ENCODE peak calls at places on chromosomes 1 and 21, in seven cellular contexts. H, F, P, B, V, Z and Q are unnamed samples.

GRCh38 chr1:64295566-64295965 is 92.1 kb downstream of the UBE2U start:
- DNase-seq in Z (peak; percentile 15), P (peak; percentile 8), B (no peak), H (no peak), F (no peak), V (peak; percentile 74), Q (no peak)

GRCh38 chr21:41220208-41220733 is 52.3 kb downstream of the BACE2 start:
- DNase-seq in Z (no peak), V (no peak), H (no peak), B (no peak), F (no peak), P (no peak), Q (no peak)

GRCh38 chr1:243471754-243472725 is 216.2 kb downstream of the SDCCAG8 start:
- DNase-seq in V (peak; percentile 68), P (peak; percentile 35), Z (no peak), F (no peak), B (no peak), H (no peak), Q (peak; percentile 35)

GRCh38 chr1:54081306-54082270 is 28.2 kb downstream of the TCEANC2 start:
- DNase-seq in P (peak; percentile 72), V (peak; percentile 42), F (peak; percentile 95), H (peak; percentile 24), B (peak; percentile 64), Z (peak; percentile 77), Q (peak; percentile 89)

GRCh38 chr1:117582341-117582902 is 23.4 kb upstream of the TENT5C start:
- DNase-seq in B (no peak), H (no peak), Z (peak; percentile 8), P (no peak), V (no peak), F (no peak), Q (no peak)

GRCh38 chr1:184143449-184143848 is 91.9 kb downstream of the TSEN15 start:
- DNase-seq in Z (peak; percentile 37), F (peak; percentile 28), P (peak; percentile 13), B (peak; percentile 71), V (no peak), H (no peak), Q (peak; percentile 52)

GRCh38 chr1:101284622-101285218 is 47.9 kb downstream of the S1PR1 start:
- DNase-seq in P (no peak), B (no peak), V (no peak), H (no peak), Z (no peak), F (no peak), Q (no peak)

GRCh38 chr1:232432313-232432712 is 197.6 kb downstream of the SIPA1L2 start:
- DNase-seq in B (peak; percentile 64), H (no peak), F (no peak), V (peak; percentile 40), Z (peak; percentile 37), P (no peak), Q (peak; percentile 65)

GRCh38 chr1:24384251-24385090 is 29.1 kb downstream of the STPG1 start:
- DNase-seq in P (peak; percentile 70), B (peak; percentile 52), Z (peak; percentile 74), V (peak; percentile 79), F (no peak), H (no peak), Q (peak; percentile 82)

GRCh38 chr1:84632975-84633427 is 57.3 kb downstream of the SSX2IP start:
- DNase-seq in V (peak; percentile 84), P (peak; percentile 81), H (no peak), Z (peak; percentile 66), B (no peak), F (peak; percentile 12), Q (peak; percentile 50)

GRCh38 chr21:41725421-41726021 is 41.3 kb downstream of the RIPK4 start:
- DNase-seq in H (no peak), F (no peak), Z (no peak), P (no peak), B (no peak), V (no peak), Q (no peak)

GRCh38 chr21:33293136-33293535 is 27.0 kb downstream of the IL10RB start:
- DNase-seq in V (no peak), P (no peak), F (no peak), Z (no peak), H (no peak), B (no peak), Q (no peak)

GRCh38 chr1:110477041-110477440 is 26.1 kb downstream of the PROK1 start:
- DNase-seq in Z (peak; percentile 90), V (peak; percentile 79), H (no peak), P (peak; percentile 84), B (no peak), F (no peak), Q (peak; percentile 20)

GRCh38 chr1:117284408-117285215 is 73.9 kb upstream of the VTCN1 start:
- DNase-seq in F (peak; percentile 75), H (no peak), V (peak; percentile 72), P (peak; percentile 72), Z (peak; percentile 30), B (peak; percentile 54), Q (peak; percentile 81)